ENCODE peak calls at places on chromosomes 7 and 10, in six cellular contexts. L is A549; X is COR-L47; O is NCI-H1694; D is activated CD8-positive, alpha-beta memory T cell treated with anti-CD3 and anti-CD28 coated beads for 48 hours; U is T-cell. B is an unnamed sample.

GRCh38 chr7:4131043-4131442 is 551.1 kb upstream of the FOXK1 start:
- DNase-seq in O (no peak), U (no peak), X (no peak), D (no peak), L (no peak), B (no peak)

GRCh38 chr7:154874409-154875113 is 128.4 kb downstream of the PAXIP1 start:
- DNase-seq in O (no peak), X (no peak), U (no peak), D (no peak), L (no peak), B (no peak)

GRCh38 chr10:9244880-9245279 is 1190.4 kb downstream of the GATA3 start:
- DNase-seq in D (no peak), L (no peak), O (no peak), X (no peak), U (no peak), B (no peak)

GRCh38 chr10:132657127-132657706 is 119.6 kb downstream of the INPP5A start:
- DNase-seq in L (no peak), U (no peak), X (no peak), D (no peak), O (no peak), B (no peak)

GRCh38 chr7:92614586-92615237 is 24.5 kb upstream of the FAM133B start:
- DNase-seq in X (no peak), D (no peak), U (no peak), O (no peak), L (no peak), B (peak; percentile 62)

GRCh38 chr7:44678468-44679179 is 70.0 kb upstream of the ZMIZ2 start:
- DNase-seq in O (no peak), L (no peak), X (no peak), D (no peak), U (no peak), B (no peak)

GRCh38 chr10:29257106-29257783 is 31.6 kb upstream of the LYZL1 start:
- DNase-seq in U (no peak), X (no peak), O (no peak), D (no peak), L (peak; percentile 33), B (no peak)

GRCh38 chr10:31069411-31069810 is 37.7 kb upstream of the ZNF438 start:
- DNase-seq in U (no peak), X (no peak), O (no peak), D (no peak), L (no peak), B (no peak)

GRCh38 chr10:45373003-45373782 is 823 bp upstream of the ALOX5 start:
- DNase-seq in X (no peak), U (no peak), O (peak; percentile 2), D (no peak), L (no peak), B (no peak)

GRCh38 chr10:103759100-103759781 is 96.1 kb downstream of the SH3PXD2A start:
- DNase-seq in X (no peak), U (no peak), D (no peak), O (peak; percentile 70), L (peak; percentile 89), B (peak; percentile 80)

GRCh38 chr10:124694467-124695195 is 49.5 kb downstream of the FAM53B start:
- DNase-seq in X (no peak), U (no peak), D (no peak), O (no peak), L (no peak), B (no peak)

GRCh38 chr10:98269435-98269912 is 1.5 kb upstream of the LOXL4 start:
- DNase-seq in X (peak; percentile 4), L (peak; percentile 68), U (no peak), O (no peak), D (no peak), B (no peak)

GRCh38 chr7:99499356-99499712 is 747 bp downstream of the ZNF394 start:
- DNase-seq in O (no peak), X (no peak), D (no peak), L (no peak), U (peak; percentile 15), B (no peak)

GRCh38 chr10:104033966-104034365 is 51.7 kb downstream of the COL17A1 start:
- DNase-seq in X (no peak), U (no peak), L (no peak), O (no peak), D (no peak), B (peak; percentile 53)

GRCh38 chr10:58412502-58412961 is 27.3 kb downstream of the TFAM start:
- DNase-seq in X (no peak), L (peak; percentile 76), U (no peak), O (no peak), D (no peak), B (no peak)

GRCh38 chr7:139241258-139241657 is 10.2 kb downstream of the UBN2 start:
- DNase-seq in D (no peak), O (no peak), U (no peak), L (no peak), X (no peak), B (no peak)

GRCh38 chr7:55366461-55367138 is 1.5 kb downstream of the LANCL2 start:
- DNase-seq in X (peak; percentile 11), O (peak; percentile 24), D (no peak), U (no peak), L (peak; percentile 37), B (no peak)

GRCh38 chr10:7193369-7193768 is 217.5 kb downstream of the SFMBT2 start:
- DNase-seq in U (no peak), L (no peak), X (no peak), O (no peak), D (peak; percentile 24), B (no peak)

GRCh38 chr10:102869290-102870198 is at the start of gene AS3MT:
- DNase-seq in D (no peak), U (no peak), O (peak; percentile 8), X (peak; percentile 7), L (peak; percentile 23), B (peak; percentile 27)

GRCh38 chr7:602341-603141 is 82.9 kb upstream of the PDGFA start:
- DNase-seq in D (peak; percentile 59), X (no peak), U (no peak), O (no peak), L (no peak), B (no peak)

GRCh38 chr7:115146148-115146547 is 224.3 kb downstream of the MDFIC start:
- DNase-seq in L (no peak), O (no peak), U (no peak), D (no peak), X (no peak), B (no peak)

GRCh38 chr7:23285657-23286646 is 13.2 kb upstream of the MALSU1 start:
- DNase-seq in U (no peak), D (no peak), X (no peak), O (no peak), L (peak; percentile 18), B (no peak)

GRCh38 chr7:30330134-30331111 is 46.0 kb downstream of the ZNRF2 start:
- DNase-seq in X (no peak), U (peak; percentile 44), L (no peak), O (no peak), D (no peak), B (no peak)

GRCh38 chr10:27747096-27747451 is 1.5 kb upstream of the MKX start:
- DNase-seq in U (no peak), D (no peak), O (no peak), L (peak; percentile 14), X (no peak), B (no peak)

GRCh38 chr7:106064836-106065559 is 47.1 kb downstream of the SYPL1 start:
- DNase-seq in X (peak; percentile 61), U (no peak), O (peak; percentile 88), D (no peak), L (peak; percentile 85), B (peak; percentile 84)

GRCh38 chr7:142459557-142459963 is 201.7 kb upstream of the PRSS58 start:
- DNase-seq in U (no peak), L (peak; percentile 61), X (peak; percentile 40), D (no peak), O (peak; percentile 11), B (no peak)

GRCh38 chr10:91061187-91061586 is 140.3 kb upstream of the ANKRD1 start:
- DNase-seq in D (no peak), L (no peak), X (no peak), U (no peak), O (no peak), B (no peak)

GRCh38 chr10:13924020-13924725 is 337.4 kb downstream of the PRPF18 start:
- DNase-seq in U (no peak), D (no peak), L (no peak), O (no peak), X (no peak), B (no peak)

GRCh38 chr7:25583655-25584054 is 355.4 kb upstream of the NPVF start:
- DNase-seq in O (no peak), X (no peak), L (no peak), D (no peak), U (no peak), B (peak; percentile 19)

GRCh38 chr7:155195939-155196523 is 101.6 kb upstream of the INSIG1 start:
- DNase-seq in U (no peak), L (no peak), O (no peak), X (no peak), D (no peak), B (no peak)